ENCODE peak calls at places on chromosomes 6 and 20, in nine cellular contexts. One of them, this sample, is unnamed.

GRCh38 chr20:63025534-63026331 is 19.0 kb upstream of the BHLHE23 start:
- DNase-seq in heart left ventricle: no peak
- DNase-seq in spleen: peak; percentile 74
- DNase-seq in esophagus squamous epithelium: no peak
- DNase-seq in endothelial cell of umbilical vein: no peak
- DNase-seq in ovary: no peak
- DNase-seq in tibial nerve: no peak
- DNase-seq in Peyer's patch: no peak
- DNase-seq in A549: peak; percentile 23
- DNase-seq in this sample: no peak

GRCh38 chr6:24126586-24127192 is 674 bp downstream of the NRSN1 start:
- DNase-seq in heart left ventricle: peak; percentile 8
- DNase-seq in tibial nerve: no peak
- DNase-seq in Peyer's patch: no peak
- DNase-seq in esophagus squamous epithelium: no peak
- DNase-seq in spleen: no peak
- DNase-seq in A549: peak; percentile 19
- DNase-seq in ovary: no peak
- DNase-seq in endothelial cell of umbilical vein: peak; percentile 12
- DNase-seq in this sample: peak; percentile 40

GRCh38 chr6:92460133-92460532 is 959.2 kb downstream of the EPHA7 start:
- DNase-seq in heart left ventricle: no peak
- DNase-seq in ovary: no peak
- DNase-seq in tibial nerve: no peak
- DNase-seq in A549: no peak
- DNase-seq in endothelial cell of umbilical vein: no peak
- DNase-seq in Peyer's patch: no peak
- DNase-seq in esophagus squamous epithelium: no peak
- DNase-seq in spleen: no peak
- DNase-seq in this sample: no peak

GRCh38 chr6:683742-684440 is 9.0 kb downstream of the EXOC2 start:
- DNase-seq in esophagus squamous epithelium: no peak
- DNase-seq in A549: no peak
- DNase-seq in spleen: no peak
- DNase-seq in tibial nerve: no peak
- DNase-seq in endothelial cell of umbilical vein: peak; percentile 29
- DNase-seq in heart left ventricle: no peak
- DNase-seq in Peyer's patch: no peak
- DNase-seq in ovary: no peak
- DNase-seq in this sample: no peak

GRCh38 chr6:69164564-69165252 is 529.6 kb downstream of the ADGRB3 start:
- DNase-seq in spleen: no peak
- DNase-seq in ovary: no peak
- DNase-seq in A549: peak; percentile 2
- DNase-seq in endothelial cell of umbilical vein: no peak
- DNase-seq in tibial nerve: no peak
- DNase-seq in esophagus squamous epithelium: no peak
- DNase-seq in heart left ventricle: no peak
- DNase-seq in Peyer's patch: no peak
- DNase-seq in this sample: no peak

GRCh38 chr6:2810092-2810671 is 31.5 kb downstream of the SERPINB1 start:
- DNase-seq in tibial nerve: no peak
- DNase-seq in spleen: no peak
- DNase-seq in esophagus squamous epithelium: no peak
- DNase-seq in A549: no peak
- DNase-seq in heart left ventricle: no peak
- DNase-seq in endothelial cell of umbilical vein: no peak
- DNase-seq in ovary: no peak
- DNase-seq in Peyer's patch: no peak
- DNase-seq in this sample: no peak

GRCh38 chr6:133705731-133706130 is 183.2 kb upstream of the TCF21 start:
- DNase-seq in esophagus squamous epithelium: no peak
- DNase-seq in ovary: no peak
- DNase-seq in tibial nerve: no peak
- DNase-seq in Peyer's patch: no peak
- DNase-seq in spleen: no peak
- DNase-seq in heart left ventricle: no peak
- DNase-seq in endothelial cell of umbilical vein: no peak
- DNase-seq in A549: no peak
- DNase-seq in this sample: no peak

GRCh38 chr6:153956807-153957206 is 82.2 kb upstream of the OPRM1 start:
- DNase-seq in heart left ventricle: no peak
- DNase-seq in tibial nerve: no peak
- DNase-seq in ovary: no peak
- DNase-seq in spleen: no peak
- DNase-seq in Peyer's patch: no peak
- DNase-seq in esophagus squamous epithelium: no peak
- DNase-seq in endothelial cell of umbilical vein: no peak
- DNase-seq in A549: no peak
- DNase-seq in this sample: no peak

GRCh38 chr6:53112404-53112803 is 36.2 kb downstream of the GCM1 start:
- DNase-seq in endothelial cell of umbilical vein: no peak
- DNase-seq in Peyer's patch: no peak
- DNase-seq in ovary: no peak
- DNase-seq in heart left ventricle: no peak
- DNase-seq in spleen: no peak
- DNase-seq in A549: peak; percentile 5
- DNase-seq in tibial nerve: no peak
- DNase-seq in esophagus squamous epithelium: no peak
- DNase-seq in this sample: no peak

DNA sequence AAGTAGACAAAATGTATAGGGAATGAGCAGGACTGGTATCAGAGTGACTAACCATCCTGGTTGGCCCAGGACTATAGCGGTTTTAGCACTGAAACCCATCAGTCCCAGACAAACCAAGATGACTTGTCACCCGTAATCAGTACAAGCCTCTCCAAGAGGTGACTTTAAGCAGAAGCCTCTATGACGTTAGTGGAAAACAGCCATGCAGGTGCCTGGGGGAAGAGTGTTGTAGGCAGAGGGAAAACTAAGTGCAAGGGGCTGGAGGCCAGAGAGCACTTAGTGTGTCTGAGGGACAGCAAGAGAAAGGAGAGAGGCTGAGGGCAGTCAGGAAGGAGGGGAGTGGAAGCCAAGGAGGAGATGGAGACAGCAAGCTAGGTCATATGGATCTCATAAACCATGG is 2.1 kb downstream of the SGK2 start:
- DNase-seq in endothelial cell of umbilical vein: no peak
- DNase-seq in Peyer's patch: no peak
- DNase-seq in esophagus squamous epithelium: no peak
- DNase-seq in spleen: peak; percentile 1
- DNase-seq in tibial nerve: no peak
- DNase-seq in A549: no peak
- DNase-seq in ovary: no peak
- DNase-seq in heart left ventricle: no peak
- DNase-seq in this sample: no peak
- H3K4me3 ChIP-seq in endothelial cell of umbilical vein: no peak overlapping the region
- H3K4me3 ChIP-seq in Peyer's patch: no peak overlapping the region
- H3K4me3 ChIP-seq in esophagus squamous epithelium: no peak overlapping the region
- H3K4me3 ChIP-seq in spleen: no peak overlapping the region
- H3K4me3 ChIP-seq in tibial nerve: no peak overlapping the region
- H3K4me3 ChIP-seq in A549: no peak overlapping the region
- H3K4me3 ChIP-seq in ovary: no peak overlapping the region
- H3K4me3 ChIP-seq in heart left ventricle: no peak overlapping the region
- H3K4me3 ChIP-seq in this sample: no peak overlapping the region

GRCh38 chr6:158328446-158328845 is 16.2 kb downstream of the TULP4 start:
- DNase-seq in ovary: no peak
- DNase-seq in Peyer's patch: no peak
- DNase-seq in endothelial cell of umbilical vein: no peak
- DNase-seq in A549: no peak
- DNase-seq in tibial nerve: no peak
- DNase-seq in spleen: no peak
- DNase-seq in esophagus squamous epithelium: no peak
- DNase-seq in heart left ventricle: no peak
- DNase-seq in this sample: no peak

GRCh38 chr6:158328952-158329351 is 16.7 kb downstream of the TULP4 start:
- DNase-seq in esophagus squamous epithelium: no peak
- DNase-seq in ovary: no peak
- DNase-seq in tibial nerve: no peak
- DNase-seq in endothelial cell of umbilical vein: no peak
- DNase-seq in Peyer's patch: no peak
- DNase-seq in spleen: no peak
- DNase-seq in heart left ventricle: no peak
- DNase-seq in A549: no peak
- DNase-seq in this sample: no peak

GRCh38 chr6:158327216-158327615 is 15.0 kb downstream of the TULP4 start:
- DNase-seq in spleen: no peak
- DNase-seq in Peyer's patch: no peak
- DNase-seq in ovary: no peak
- DNase-seq in esophagus squamous epithelium: no peak
- DNase-seq in tibial nerve: no peak
- DNase-seq in endothelial cell of umbilical vein: peak; percentile 51
- DNase-seq in A549: no peak
- DNase-seq in heart left ventricle: no peak
- DNase-seq in this sample: no peak

GRCh38 chr6:158330016-158330415 is 17.8 kb downstream of the TULP4 start:
- DNase-seq in esophagus squamous epithelium: no peak
- DNase-seq in heart left ventricle: no peak
- DNase-seq in ovary: no peak
- DNase-seq in spleen: no peak
- DNase-seq in tibial nerve: no peak
- DNase-seq in A549: no peak
- DNase-seq in endothelial cell of umbilical vein: no peak
- DNase-seq in Peyer's patch: no peak
- DNase-seq in this sample: no peak

GRCh38 chr6:158329531-158329930 is 17.3 kb downstream of the TULP4 start:
- DNase-seq in esophagus squamous epithelium: no peak
- DNase-seq in Peyer's patch: no peak
- DNase-seq in endothelial cell of umbilical vein: peak; percentile 47
- DNase-seq in heart left ventricle: no peak
- DNase-seq in A549: no peak
- DNase-seq in tibial nerve: no peak
- DNase-seq in ovary: no peak
- DNase-seq in spleen: no peak
- DNase-seq in this sample: no peak
- H3K27ac ChIP-seq in esophagus squamous epithelium: no peak overlapping the region
- H3K27ac ChIP-seq in Peyer's patch: no peak overlapping the region
- H3K27ac ChIP-seq in endothelial cell of umbilical vein: no peak overlapping the region
- H3K27ac ChIP-seq in heart left ventricle: no peak overlapping the region
- H3K27ac ChIP-seq in A549: no peak overlapping the region
- H3K27ac ChIP-seq in tibial nerve: no peak overlapping the region
- H3K27ac ChIP-seq in ovary: no peak overlapping the region
- H3K27ac ChIP-seq in spleen: no peak overlapping the region
- H3K27ac ChIP-seq in this sample: no peak overlapping the region

GRCh38 chr6:12101048-12101447 is 88.9 kb downstream of the HIVEP1 start:
- DNase-seq in tibial nerve: no peak
- DNase-seq in Peyer's patch: no peak
- DNase-seq in heart left ventricle: no peak
- DNase-seq in ovary: no peak
- DNase-seq in endothelial cell of umbilical vein: no peak
- DNase-seq in A549: no peak
- DNase-seq in spleen: no peak
- DNase-seq in esophagus squamous epithelium: no peak
- DNase-seq in this sample: no peak

GRCh38 chr6:12101653-12102312 is 89.7 kb downstream of the HIVEP1 start:
- DNase-seq in ovary: no peak
- DNase-seq in A549: no peak
- DNase-seq in heart left ventricle: no peak
- DNase-seq in tibial nerve: no peak
- DNase-seq in spleen: no peak
- DNase-seq in Peyer's patch: no peak
- DNase-seq in endothelial cell of umbilical vein: no peak
- DNase-seq in esophagus squamous epithelium: no peak
- DNase-seq in this sample: no peak

GRCh38 chr6:12097791-12098190 is 85.7 kb downstream of the HIVEP1 start:
- DNase-seq in A549: no peak
- DNase-seq in heart left ventricle: no peak
- DNase-seq in endothelial cell of umbilical vein: no peak
- DNase-seq in esophagus squamous epithelium: no peak
- DNase-seq in ovary: no peak
- DNase-seq in Peyer's patch: no peak
- DNase-seq in spleen: no peak
- DNase-seq in tibial nerve: no peak
- DNase-seq in this sample: no peak

GRCh38 chr6:12102350-12102749 is 90.2 kb downstream of the HIVEP1 start:
- DNase-seq in esophagus squamous epithelium: no peak
- DNase-seq in ovary: no peak
- DNase-seq in tibial nerve: no peak
- DNase-seq in A549: no peak
- DNase-seq in endothelial cell of umbilical vein: no peak
- DNase-seq in spleen: no peak
- DNase-seq in heart left ventricle: no peak
- DNase-seq in Peyer's patch: no peak
- DNase-seq in this sample: no peak

DNA sequence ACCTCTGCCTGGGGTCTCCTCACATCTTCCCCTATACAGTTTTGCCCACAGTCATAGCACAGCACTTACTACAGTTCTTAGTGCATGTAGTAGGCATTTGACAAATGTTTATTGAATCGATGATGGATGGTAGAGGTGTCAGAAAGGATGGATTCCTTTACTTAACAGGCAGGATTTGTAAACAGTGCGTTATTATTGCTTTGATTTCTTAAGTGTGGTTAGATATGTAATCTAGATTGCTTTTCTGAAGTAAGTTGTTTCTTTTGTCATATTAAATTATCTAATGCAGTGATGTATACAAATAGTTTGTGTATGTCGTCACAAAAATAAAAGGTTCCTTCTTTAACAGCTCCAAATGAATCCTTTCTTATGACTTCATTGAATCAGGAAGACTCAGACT is 87.5 kb downstream of the HIVEP1 start:
- DNase-seq in ovary: no peak
- DNase-seq in esophagus squamous epithelium: no peak
- DNase-seq in A549: no peak
- DNase-seq in spleen: no peak
- DNase-seq in heart left ventricle: no peak
- DNase-seq in endothelial cell of umbilical vein: no peak
- DNase-seq in tibial nerve: no peak
- DNase-seq in Peyer's patch: no peak
- DNase-seq in this sample: no peak
- TF ChIP-seq POLR2A in ovary: no peak
- TF ChIP-seq POLR2A in esophagus squamous epithelium: no peak
- TF ChIP-seq POLR2A in A549: no peak
- TF ChIP-seq POLR2A in spleen: no peak
- TF ChIP-seq POLR2A in heart left ventricle: no peak
- TF ChIP-seq POLR2A in endothelial cell of umbilical vein: no peak
- TF ChIP-seq POLR2A in tibial nerve: no peak
- TF ChIP-seq POLR2A in Peyer's patch: no peak
- TF ChIP-seq POLR2A in this sample: no peak

DNA sequence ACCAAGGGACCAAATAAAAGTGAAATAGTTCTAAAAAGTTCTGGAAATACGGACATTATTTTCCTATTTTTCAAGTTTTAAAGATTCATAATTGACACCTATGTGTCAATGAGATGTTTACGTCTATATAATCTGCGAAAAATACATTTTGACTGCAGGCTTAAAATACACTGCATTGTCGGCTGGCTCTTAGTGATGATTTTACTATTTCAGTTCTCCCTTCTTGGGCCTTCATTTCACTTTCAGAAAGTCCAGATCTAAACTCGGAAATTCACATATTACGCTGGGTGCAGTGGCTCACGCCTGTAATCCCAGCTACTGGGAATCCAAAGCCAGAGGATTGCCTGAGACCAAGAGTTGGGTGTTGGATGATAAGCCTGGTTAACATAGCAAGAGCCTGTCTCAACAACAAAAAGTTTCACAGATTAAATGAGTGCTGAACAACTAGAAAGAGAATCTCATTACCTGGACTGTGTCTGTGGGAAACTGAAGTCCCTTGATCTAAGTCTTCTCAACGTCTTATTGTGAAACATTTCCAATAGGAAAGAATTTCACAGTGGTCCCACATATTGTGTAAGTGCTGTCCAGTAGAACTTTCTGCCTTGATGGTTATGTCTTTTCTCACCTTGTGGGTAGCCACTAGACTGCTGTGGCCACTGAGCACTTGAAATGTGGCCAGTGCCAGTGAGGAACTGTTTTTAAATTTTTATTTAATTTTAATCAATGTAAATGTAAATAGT is 1.8 kb downstream of the GINM1 start:
- DNase-seq in Peyer's patch: no peak
- DNase-seq in esophagus squamous epithelium: no peak
- DNase-seq in endothelial cell of umbilical vein: no peak
- DNase-seq in tibial nerve: no peak
- DNase-seq in heart left ventricle: no peak
- DNase-seq in ovary: no peak
- DNase-seq in spleen: no peak
- DNase-seq in A549: no peak
- DNase-seq in this sample: no peak
- H3K4me3 ChIP-seq in Peyer's patch: no peak overlapping the region
- H3K4me3 ChIP-seq in esophagus squamous epithelium: no peak overlapping the region
- H3K4me3 ChIP-seq in endothelial cell of umbilical vein: no peak overlapping the region
- H3K4me3 ChIP-seq in tibial nerve: no peak overlapping the region
- H3K4me3 ChIP-seq in heart left ventricle: no peak overlapping the region
- H3K4me3 ChIP-seq in ovary: no peak overlapping the region
- H3K4me3 ChIP-seq in spleen: no peak overlapping the region
- H3K4me3 ChIP-seq in A549: no peak overlapping the region
- H3K4me3 ChIP-seq in this sample: no peak overlapping the region

This sample was measured in adrenal gland.